ENCODE peak calls at places on chromosomes 5 and 9, in ten cellular contexts. A is spleen, P is body of pancreas, S is prostate gland, G is GM12878, E is esophagus squamous epithelium, F is endothelial cell of umbilical vein, J is tibial nerve, M is esophagus muscularis mucosa, Q is uterus. C is an unnamed sample.

GRCh38 chr5:1134478-1134877 is 22.6 kb upstream of the SLC12A7 start:
- DNase-seq in P (peak; percentile 49), E (no peak), M (no peak), G (peak; percentile 74), S (no peak), J (no peak), F (no peak), A (no peak), Q (no peak), C (peak; percentile 77)

GRCh38 chr5:174327896-174328295 is 282.4 kb downstream of the NSG2 start:
- DNase-seq in F (no peak), M (no peak), E (no peak), Q (no peak), J (no peak), P (no peak), A (no peak), G (no peak), S (no peak), C (no peak)

GRCh38 chr5:148455055-148455675 is 71.4 kb downstream of the FBXO38 start:
- DNase-seq in E (no peak), Q (no peak), G (no peak), S (no peak), J (no peak), P (no peak), M (no peak), A (no peak), F (no peak), C (no peak)

GRCh38 chr5:97224112-97224750 is 41.2 kb upstream of the RIOK2 start:
- DNase-seq in Q (no peak), S (no peak), P (no peak), J (no peak), E (no peak), G (no peak), M (no peak), A (no peak), F (no peak), C (no peak)

GRCh38 chr9:31136524-31136923 is 1247.9 kb upstream of the ACO1 start:
- DNase-seq in S (no peak), E (no peak), J (no peak), P (no peak), M (no peak), Q (no peak), F (no peak), A (no peak), G (no peak), C (no peak)

GRCh38 chr9:79812507-79813261 is 240.9 kb downstream of the TLE4 start:
- DNase-seq in Q (no peak), G (peak; percentile 55), P (no peak), J (no peak), F (no peak), E (no peak), S (no peak), M (no peak), A (no peak), C (no peak)

GRCh38 chr9:28542928-28543327 is 969.6 kb upstream of the C9orf72 start:
- DNase-seq in G (no peak), Q (no peak), M (no peak), E (no peak), F (no peak), A (no peak), P (no peak), J (no peak), S (no peak), C (no peak)

GRCh38 chr5:20601678-20602100 is 613.7 kb upstream of the CDH18 start:
- DNase-seq in Q (no peak), J (no peak), M (no peak), A (no peak), P (no peak), F (no peak), G (no peak), S (no peak), E (no peak), C (no peak)

GRCh38 chr9:134460206-134460605 is 134.0 kb downstream of the RXRA start:
- DNase-seq in G (no peak), F (no peak), J (no peak), E (no peak), A (no peak), Q (no peak), S (no peak), P (no peak), M (no peak), C (no peak)

GRCh38 chr9:129806126-129806525 is 3.1 kb downstream of the TOR1B start:
- DNase-seq in M (no peak), S (no peak), A (no peak), F (no peak), Q (no peak), E (no peak), G (no peak), J (no peak), P (no peak), C (no peak)

GRCh38 chr9:29556317-29556716 is 1983.0 kb upstream of the C9orf72 start:
- DNase-seq in S (no peak), Q (peak; percentile 37), P (no peak), J (no peak), M (no peak), E (no peak), A (no peak), G (no peak), F (no peak), C (no peak)

GRCh38 chr9:137350696-137351584 is 48.9 kb upstream of the NRARP start:
- DNase-seq in S (no peak), A (no peak), J (no peak), F (no peak), Q (no peak), G (no peak), M (no peak), P (no peak), E (no peak), C (peak; percentile 17)

GRCh38 chr9:99011161-99011709 is 67.5 kb downstream of the COL15A1 start:
- DNase-seq in G (no peak), M (no peak), P (no peak), F (no peak), J (no peak), E (no peak), S (no peak), Q (no peak), A (no peak), C (no peak)

GRCh38 chr5:62649476-62650113 is 71.0 kb downstream of the LRRC70 start:
- DNase-seq in Q (no peak), M (peak; percentile 84), F (no peak), A (no peak), G (no peak), E (no peak), J (no peak), P (no peak), S (no peak), C (no peak)

GRCh38 chr9:37248651-37249163 is 128.3 kb downstream of the ZCCHC7 start:
- DNase-seq in J (no peak), M (no peak), G (no peak), P (no peak), Q (no peak), F (no peak), A (no peak), S (no peak), E (no peak), C (no peak)

GRCh38 chr5:131605086-131605485 is 29.9 kb downstream of the RAPGEF6 start:
- DNase-seq in G (no peak), M (no peak), F (no peak), E (no peak), J (no peak), S (no peak), A (no peak), P (no peak), Q (no peak), C (no peak)

DNA sequence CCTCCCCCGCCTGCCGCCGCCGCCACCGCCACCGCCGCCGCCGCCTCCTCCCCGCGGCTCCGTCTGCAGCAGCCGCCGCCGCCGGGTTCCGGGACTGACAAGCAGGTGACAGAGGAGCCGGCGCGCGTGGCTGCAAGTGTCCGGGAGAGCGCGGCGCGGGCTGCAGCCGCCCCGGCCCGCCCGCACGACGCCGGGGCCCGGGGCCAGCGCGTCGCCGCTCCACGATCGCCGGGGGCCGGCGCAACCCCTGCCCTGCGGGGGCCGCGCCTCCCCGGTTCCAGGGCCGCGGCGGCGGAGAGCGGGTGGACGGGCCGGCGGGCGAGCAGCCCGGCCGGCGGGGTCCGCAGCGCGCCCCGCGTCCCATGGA is 343 bp downstream of the LMX1B start:
- DNase-seq in Q (no peak), S (no peak), J (no peak), G (no peak), M (no peak), F (no peak), E (no peak), A (no peak), P (no peak), C (no peak)
- H3K27me3 ChIP-seq in Q (peaks cover 18% of the 10 kb centered on the region), S (peaks cover 48% of the 10 kb centered on the region), J (no peaks in the 10 kb centered on the region), G (peaks cover 26% of the 10 kb centered on the region), M (peaks cover 97% of the 10 kb centered on the region), F (peaks cover 80% of the 10 kb centered on the region), E (peaks cover 44% of the 10 kb centered on the region), A (peaks cover 80% of the 10 kb centered on the region), P (peaks cover 31% of the 10 kb centered on the region), C (peaks cover 39% of the 10 kb centered on the region)

DNA sequence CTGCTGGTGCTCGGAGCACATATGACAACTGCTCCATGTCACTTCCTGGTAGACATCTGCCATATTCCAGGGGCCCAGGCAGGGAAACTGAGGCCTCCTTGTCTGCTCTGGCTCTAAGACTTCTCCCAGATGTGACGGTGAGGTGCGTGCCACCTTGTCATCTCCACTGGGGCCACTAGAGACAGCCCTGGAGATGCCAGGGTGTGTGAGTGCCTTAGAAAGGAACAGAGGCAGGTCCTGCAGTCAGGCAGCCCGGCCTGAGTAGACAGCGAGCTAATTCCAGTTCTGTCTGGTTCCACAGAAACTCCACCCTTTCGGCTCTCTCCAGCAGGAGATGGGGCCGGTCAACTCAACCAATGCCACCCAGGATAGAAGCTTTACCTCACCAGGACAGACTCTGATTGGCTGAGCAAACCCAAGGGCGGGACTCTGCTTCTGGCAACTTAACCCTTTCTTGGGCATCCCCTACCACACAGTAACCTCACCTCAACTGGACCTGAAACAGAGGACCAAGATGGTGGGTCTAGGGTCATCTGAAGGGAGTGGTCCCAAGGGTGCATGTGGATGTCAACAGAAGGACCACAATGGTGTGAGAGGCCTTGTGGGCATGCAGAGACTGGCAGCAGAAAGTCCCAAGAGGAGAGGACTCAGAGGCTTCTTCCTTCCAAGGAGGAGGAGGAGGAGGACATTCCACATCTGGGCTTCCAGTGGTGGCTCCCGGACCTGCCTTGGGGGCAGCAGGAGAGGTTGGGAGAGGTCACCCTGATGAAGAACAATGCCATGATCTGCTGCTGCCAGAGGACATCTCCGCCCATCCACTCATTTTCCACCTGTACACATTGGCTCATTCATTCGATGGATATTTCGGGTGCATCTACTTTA is 77.7 kb downstream of the RGS3 start:
- DNase-seq in M (no peak), Q (no peak), J (no peak), F (peak; percentile 42), G (no peak), P (peak; percentile 45), S (no peak), E (no peak), A (peak; percentile 64), C (peak; percentile 69)
- TF ChIP-seq POLR2A in M (no peak), Q (no peak), J (no peak), F (peak; percentile 10), G (peak; percentile 24), P (no peak), S (no peak), E (no peak), A (no peak), C (no peak)

GRCh38 chr5:135057233-135057632 is 23.2 kb upstream of the PITX1 start:
- DNase-seq in E (no peak), J (no peak), S (no peak), F (no peak), G (no peak), P (no peak), A (no peak), Q (no peak), M (no peak), C (no peak)
- H3K27me3 ChIP-seq in E (no peaks in the 10 kb centered on the region), J (no peaks in the 10 kb centered on the region), S (peaks cover 8% of the 10 kb centered on the region), F (peaks cover 25% of the 10 kb centered on the region), G (peaks cover 3% of the 10 kb centered on the region), P (no peaks in the 10 kb centered on the region), A (no peaks in the 10 kb centered on the region), Q (no peaks in the 10 kb centered on the region), M (peaks cover 20% of the 10 kb centered on the region), C (no peaks in the 10 kb centered on the region)

GRCh38 chr9:104069288-104069687 is 24.8 kb upstream of the SMC2 start:
- DNase-seq in F (no peak), S (no peak), M (no peak), P (no peak), G (no peak), Q (no peak), E (no peak), J (no peak), A (no peak), C (no peak)
- TF ChIP-seq POLR2A in F (no peak), S (no peak), M (no peak), P (no peak), G (no peak), Q (no peak), E (no peak), J (no peak), A (no peak), C (no peak)